ENCODE peak calls at places on chromosomes 2 and 18, in six cellular contexts. One of them, this sample, is unnamed.

GRCh38 chr2:63699549-63699839 is 110.7 kb downstream of the MDH1 start:
- DNase-seq in aorta: no peak
- DNase-seq in spleen: no peak
- DNase-seq in iPS DF 6.9: no peak
- DNase-seq in GM23248: peak; percentile 64
- DNase-seq in HL-60: no peak
- DNase-seq in this sample: no peak

GRCh38 chr2:127146820-127147502 is 40.0 kb upstream of the BIN1 start:
- DNase-seq in HL-60: no peak
- DNase-seq in GM23248: peak; percentile 44
- DNase-seq in aorta: no peak
- DNase-seq in iPS DF 6.9: no peak
- DNase-seq in spleen: no peak
- DNase-seq in this sample: no peak

GRCh38 chr2:138474093-138474834 is 27.3 kb upstream of the SPOPL start:
- DNase-seq in GM23248: no peak
- DNase-seq in spleen: no peak
- DNase-seq in aorta: no peak
- DNase-seq in HL-60: no peak
- DNase-seq in iPS DF 6.9: no peak
- DNase-seq in this sample: no peak

GRCh38 chr2:163682695-163683094 is 53.1 kb downstream of the FIGN start:
- DNase-seq in iPS DF 6.9: no peak
- DNase-seq in aorta: no peak
- DNase-seq in GM23248: peak; percentile 71
- DNase-seq in spleen: no peak
- DNase-seq in HL-60: no peak
- DNase-seq in this sample: no peak

GRCh38 chr2:236690726-236691125 is 121.1 kb downstream of the ACKR3 start:
- DNase-seq in HL-60: no peak
- DNase-seq in iPS DF 6.9: no peak
- DNase-seq in GM23248: no peak
- DNase-seq in aorta: no peak
- DNase-seq in spleen: no peak
- DNase-seq in this sample: no peak

GRCh38 chr2:211349031-211349430 is 792.6 kb downstream of the CPS1 start:
- DNase-seq in iPS DF 6.9: no peak
- DNase-seq in HL-60: no peak
- DNase-seq in aorta: no peak
- DNase-seq in spleen: no peak
- DNase-seq in GM23248: no peak
- DNase-seq in this sample: no peak

GRCh38 chr2:88188741-88189140 is 18.6 kb downstream of the THNSL2 start:
- DNase-seq in iPS DF 6.9: no peak
- DNase-seq in aorta: no peak
- DNase-seq in spleen: no peak
- DNase-seq in HL-60: no peak
- DNase-seq in GM23248: peak; percentile 64
- DNase-seq in this sample: no peak

GRCh38 chr2:128360711-128361110 is 42.0 kb upstream of the HS6ST1 start:
- DNase-seq in HL-60: no peak
- DNase-seq in spleen: no peak
- DNase-seq in iPS DF 6.9: no peak
- DNase-seq in GM23248: no peak
- DNase-seq in aorta: no peak
- DNase-seq in this sample: peak; percentile 52

GRCh38 chr2:219228745-219229374 is 576 bp downstream of the ATG9A start:
- DNase-seq in spleen: peak; percentile 94
- DNase-seq in iPS DF 6.9: no peak
- DNase-seq in HL-60: no peak
- DNase-seq in GM23248: peak; percentile 23
- DNase-seq in aorta: no peak
- DNase-seq in this sample: no peak

GRCh38 chr18:5941869-5942268 is 46.5 kb upstream of the TMEM200C start:
- DNase-seq in spleen: no peak
- DNase-seq in HL-60: no peak
- DNase-seq in iPS DF 6.9: no peak
- DNase-seq in GM23248: no peak
- DNase-seq in aorta: no peak
- DNase-seq in this sample: no peak

GRCh38 chr2:120568975-120569268 is 166.7 kb upstream of the GLI2 start:
- DNase-seq in spleen: no peak
- DNase-seq in HL-60: no peak
- DNase-seq in aorta: no peak
- DNase-seq in iPS DF 6.9: no peak
- DNase-seq in GM23248: no peak
- DNase-seq in this sample: no peak

GRCh38 chr2:120570546-120570945 is 165.1 kb upstream of the GLI2 start:
- DNase-seq in iPS DF 6.9: no peak
- DNase-seq in GM23248: no peak
- DNase-seq in aorta: no peak
- DNase-seq in HL-60: no peak
- DNase-seq in spleen: no peak
- DNase-seq in this sample: no peak

GRCh38 chr2:120570001-120570400 is 165.7 kb upstream of the GLI2 start:
- DNase-seq in HL-60: no peak
- DNase-seq in aorta: no peak
- DNase-seq in spleen: no peak
- DNase-seq in GM23248: no peak
- DNase-seq in iPS DF 6.9: no peak
- DNase-seq in this sample: no peak

GRCh38 chr2:120572226-120572625 is 163.4 kb upstream of the GLI2 start:
- DNase-seq in HL-60: no peak
- DNase-seq in spleen: no peak
- DNase-seq in aorta: no peak
- DNase-seq in iPS DF 6.9: no peak
- DNase-seq in GM23248: no peak
- DNase-seq in this sample: no peak

GRCh38 chr2:120571015-120571728 is 164.5 kb upstream of the GLI2 start:
- DNase-seq in aorta: no peak
- DNase-seq in spleen: no peak
- DNase-seq in HL-60: no peak
- DNase-seq in iPS DF 6.9: no peak
- DNase-seq in GM23248: no peak
- DNase-seq in this sample: no peak
- H3K4me3 ChIP-seq in aorta: no peak overlapping the region
- H3K4me3 ChIP-seq in spleen: no peak overlapping the region
- H3K4me3 ChIP-seq in HL-60: no peak overlapping the region
- H3K4me3 ChIP-seq in iPS DF 6.9: no peak overlapping the region
- H3K4me3 ChIP-seq in GM23248: no peak overlapping the region
- H3K4me3 ChIP-seq in this sample: no peak overlapping the region

GRCh38 chr2:85886585-85886984 is 2.2 kb downstream of the ST3GAL5 start:
- DNase-seq in HL-60: no peak
- DNase-seq in spleen: no peak
- DNase-seq in iPS DF 6.9: no peak
- DNase-seq in aorta: peak; percentile 79
- DNase-seq in GM23248: peak; percentile 99
- DNase-seq in this sample: no peak

GRCh38 chr2:85889648-85890281 is 975 bp upstream of the ST3GAL5 start:
- DNase-seq in spleen: no peak
- DNase-seq in GM23248: peak; percentile 30
- DNase-seq in aorta: peak; percentile 66
- DNase-seq in HL-60: no peak
- DNase-seq in iPS DF 6.9: no peak
- DNase-seq in this sample: no peak

GRCh38 chr2:85888745-85889647 is at the start of gene ST3GAL5:
- DNase-seq in iPS DF 6.9: peak; percentile 43
- DNase-seq in GM23248: peak; percentile 90
- DNase-seq in spleen: peak; percentile 97
- DNase-seq in aorta: peak; percentile 96
- DNase-seq in HL-60: peak; percentile 63
- DNase-seq in this sample: peak; percentile 87

GRCh38 chr2:85887566-85888019 is 1.2 kb downstream of the ST3GAL5 start:
- DNase-seq in spleen: peak; percentile 91
- DNase-seq in iPS DF 6.9: no peak
- DNase-seq in HL-60: peak; percentile 30
- DNase-seq in aorta: peak; percentile 80
- DNase-seq in GM23248: peak; percentile 84
- DNase-seq in this sample: no peak

GRCh38 chr2:85888020-85888744 is 608 bp downstream of the ST3GAL5 start:
- DNase-seq in GM23248: peak; percentile 53
- DNase-seq in HL-60: no peak
- DNase-seq in spleen: peak; percentile 85
- DNase-seq in aorta: peak; percentile 63
- DNase-seq in iPS DF 6.9: no peak
- DNase-seq in this sample: no peak
- H3K27ac ChIP-seq in GM23248: peak overlapping the region; percentile 78
- H3K27ac ChIP-seq in HL-60: no peak overlapping the region
- H3K27ac ChIP-seq in spleen: peak overlapping the region; percentile 94
- H3K27ac ChIP-seq in aorta: peak overlapping the region; percentile 38
- H3K27ac ChIP-seq in iPS DF 6.9: no peak overlapping the region
- H3K27ac ChIP-seq in this sample: peak overlapping the region; percentile 93

GRCh38 chr18:9710037-9710436 is 1.9 kb downstream of the RAB31 start:
- DNase-seq in GM23248: no peak
- DNase-seq in aorta: no peak
- DNase-seq in iPS DF 6.9: no peak
- DNase-seq in HL-60: no peak
- DNase-seq in spleen: no peak
- DNase-seq in this sample: no peak
- H3K4me3 ChIP-seq in GM23248: peak overlapping the region; percentile 83
- H3K4me3 ChIP-seq in aorta: peak overlapping the region; percentile 94
- H3K4me3 ChIP-seq in iPS DF 6.9: no peak overlapping the region
- H3K4me3 ChIP-seq in HL-60: peak overlapping the region; percentile 87
- H3K4me3 ChIP-seq in spleen: peak overlapping the region; percentile 67
- H3K4me3 ChIP-seq in this sample: peak overlapping the region; percentile 88

DNA sequence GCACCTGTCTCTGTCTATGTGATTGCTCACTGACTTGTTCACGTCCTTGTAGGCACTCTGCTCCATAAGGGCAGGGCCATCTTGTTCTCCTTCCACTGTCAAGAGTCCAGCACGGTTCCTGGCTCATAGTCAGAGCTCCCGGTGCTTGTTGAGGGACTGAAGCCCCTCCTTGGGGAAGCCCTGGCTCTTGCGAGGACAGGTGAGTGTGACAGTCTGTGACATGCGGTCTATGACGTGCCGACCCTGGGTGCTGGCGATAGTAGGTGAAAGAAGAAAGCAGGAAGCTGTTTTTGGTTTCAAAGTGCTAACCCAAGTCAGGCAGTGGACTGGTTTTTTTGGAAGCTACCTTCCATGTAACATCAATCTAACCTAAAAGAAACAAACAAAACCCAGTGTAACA is 18.8 kb downstream of the TSHZ1 start:
- DNase-seq in aorta: no peak
- DNase-seq in iPS DF 6.9: no peak
- DNase-seq in GM23248: no peak
- DNase-seq in spleen: peak; percentile 71
- DNase-seq in HL-60: no peak
- DNase-seq in this sample: no peak
- H3K27ac ChIP-seq in aorta: no peak overlapping the region
- H3K27ac ChIP-seq in iPS DF 6.9: no peak overlapping the region
- H3K27ac ChIP-seq in GM23248: no peak overlapping the region
- H3K27ac ChIP-seq in spleen: no peak overlapping the region
- H3K27ac ChIP-seq in HL-60: no peak overlapping the region
- H3K27ac ChIP-seq in this sample: no peak overlapping the region

GRCh38 chr18:63140997-63141776 is 178.4 kb downstream of the BCL2 start:
- DNase-seq in iPS DF 6.9: no peak
- DNase-seq in spleen: no peak
- DNase-seq in HL-60: no peak
- DNase-seq in aorta: no peak
- DNase-seq in GM23248: no peak
- DNase-seq in this sample: no peak
- H3K4me3 ChIP-seq in iPS DF 6.9: no peak overlapping the region
- H3K4me3 ChIP-seq in spleen: no peak overlapping the region
- H3K4me3 ChIP-seq in HL-60: no peak overlapping the region
- H3K4me3 ChIP-seq in aorta: no peak overlapping the region
- H3K4me3 ChIP-seq in GM23248: no peak overlapping the region
- H3K4me3 ChIP-seq in this sample: no peak overlapping the region

This sample was measured in coronary artery.